ENCODE peak calls at places on chromosomes 16 and 17, in seven cellular contexts. S, L, G, Q, T, Y and J are unnamed samples.

GRCh38 chr17:82121660-82122629 is 23.9 kb upstream of the FASN start:
- DNase-seq in S (no peak), L (no peak), G (no peak), Q (no peak), T (no peak), Y (peak; percentile 43), J (no peak)

GRCh38 chr17:17220529-17220928 is 14.4 kb upstream of the PLD6 start:
- DNase-seq in S (no peak), L (no peak), G (no peak), Q (no peak), T (no peak), Y (peak; percentile 48), J (no peak)

GRCh38 chr17:29614345-29615047 is 8.2 kb downstream of the CORO6 start:
- DNase-seq in S (no peak), L (no peak), G (no peak), Q (no peak), T (no peak), Y (peak; percentile 65), J (peak; percentile 58)

GRCh38 chr16:19008245-19008644 is 24.5 kb downstream of the TMC7 start:
- DNase-seq in S (peak; percentile 57), L (no peak), G (no peak), Q (no peak), T (no peak), Y (no peak), J (peak; percentile 96)

GRCh38 chr17:7930841-7931631 is 710 bp downstream of the TRAPPC1 start:
- DNase-seq in S (no peak), L (no peak), G (no peak), Q (no peak), T (no peak), Y (no peak), J (no peak)

GRCh38 chr17:17808706-17809432 is 27.9 kb downstream of the SREBF1 start:
- DNase-seq in S (no peak), L (no peak), G (no peak), Q (no peak), T (no peak), Y (peak; percentile 79), J (peak; percentile 95)

GRCh38 chr16:88442435-88442810 is 10.7 kb upstream of the ZFPM1 start:
- DNase-seq in S (no peak), L (no peak), G (no peak), Q (no peak), T (no peak), Y (peak; percentile 90), J (no peak)

GRCh38 chr17:59963738-59964454 is 644 bp downstream of the RNFT1 start:
- DNase-seq in S (peak; percentile 45), L (peak; percentile 84), G (peak; percentile 39), Q (peak; percentile 85), T (no peak), Y (peak; percentile 31), J (peak; percentile 86)

GRCh38 chr17:78748730-78749317 is 33.2 kb downstream of the CYTH1 start:
- DNase-seq in S (peak; percentile 50), L (peak; percentile 87), G (no peak), Q (no peak), T (peak; percentile 89), Y (no peak), J (no peak)

GRCh38 chr16:68091604-68092261 is 6.6 kb downstream of the NFATC3 start:
- DNase-seq in S (peak; percentile 68), L (peak; percentile 30), G (no peak), Q (no peak), T (no peak), Y (no peak), J (peak; percentile 89)

GRCh38 chr17:30208214-30208613 is 27.3 kb downstream of the SLC6A4 start:
- DNase-seq in S (no peak), L (no peak), G (no peak), Q (no peak), T (no peak), Y (no peak), J (no peak)

GRCh38 chr16:82641336-82641984 is 14.7 kb downstream of the CDH13 start:
- DNase-seq in S (no peak), L (no peak), G (no peak), Q (no peak), T (no peak), Y (no peak), J (peak; percentile 58)

GRCh38 chr17:13993106-13993505 is 76.2 kb upstream of the COX10 start:
- DNase-seq in S (no peak), L (no peak), G (no peak), Q (no peak), T (no peak), Y (no peak), J (no peak)

GRCh38 chr16:66342294-66342900 is 24.1 kb upstream of the CDH5 start:
- DNase-seq in S (no peak), L (no peak), G (peak; percentile 50), Q (no peak), T (no peak), Y (peak; percentile 89), J (no peak)

GRCh38 chr16:79390481-79391051 is 210.0 kb downstream of the MAF start:
- DNase-seq in S (no peak), L (no peak), G (no peak), Q (no peak), T (no peak), Y (no peak), J (no peak)

GRCh38 chr16:83727018-83727417 is 80.8 kb upstream of the HSBP1 start:
- DNase-seq in S (no peak), L (no peak), G (no peak), Q (no peak), T (no peak), Y (no peak), J (peak; percentile 83)

GRCh38 chr17:74917430-74917829 is 5.6 kb downstream of the USH1G start:
- DNase-seq in S (no peak), L (no peak), G (no peak), Q (no peak), T (no peak), Y (no peak), J (peak; percentile 81)

GRCh38 chr17:17179371-17179827 is 26.7 kb downstream of the PLD6 start:
- DNase-seq in S (no peak), L (no peak), G (no peak), Q (no peak), T (peak; percentile 43), Y (no peak), J (peak; percentile 18)

GRCh38 chr16:68265078-68265925 is 976 bp downstream of the SLC7A6 start:
- DNase-seq in S (peak; percentile 79), L (peak; percentile 87), G (peak; percentile 38), Q (no peak), T (peak; percentile 61), Y (peak; percentile 75), J (peak; percentile 96)

GRCh38 chr16:85238233-85238647 is 126.0 kb upstream of the CIBAR2 start:
- DNase-seq in S (no peak), L (peak; percentile 93), G (no peak), Q (peak; percentile 96), T (no peak), Y (peak; percentile 94), J (peak; percentile 98)

GRCh38 chr16:64162613-64163375 is 959.1 kb downstream of the CDH11 start:
- DNase-seq in S (no peak), L (no peak), G (no peak), Q (no peak), T (no peak), Y (no peak), J (no peak)

GRCh38 chr17:73465130-73465529 is 153.3 kb upstream of the CDC42EP4 start:
- DNase-seq in S (no peak), L (no peak), G (no peak), Q (no peak), T (no peak), Y (peak; percentile 20), J (no peak)

GRCh38 chr17:29116652-29117439 is 63.4 kb downstream of the MYO18A start:
- DNase-seq in S (peak; percentile 56), L (peak; percentile 96), G (peak; percentile 68), Q (peak; percentile 90), T (peak; percentile 62), Y (peak; percentile 93), J (peak; percentile 97)

GRCh38 chr17:50206604-50207293 is 5.3 kb upstream of the COL1A1 start:
- DNase-seq in S (no peak), L (peak; percentile 87), G (no peak), Q (peak; percentile 88), T (no peak), Y (peak; percentile 93), J (peak; percentile 87)

GRCh38 chr17:80950466-80951120 is 41.0 kb upstream of the CHMP6 start:
- DNase-seq in S (no peak), L (peak; percentile 49), G (no peak), Q (no peak), T (no peak), Y (no peak), J (peak; percentile 43)

GRCh38 chr16:85092851-85093250 is 19.4 kb downstream of the CIBAR2 start:
- DNase-seq in S (no peak), L (no peak), G (no peak), Q (no peak), T (no peak), Y (peak; percentile 67), J (no peak)

GRCh38 chr16:12500771-12501170 is 302.9 kb downstream of the CPPED1 start:
- DNase-seq in S (no peak), L (peak; percentile 79), G (no peak), Q (no peak), T (no peak), Y (no peak), J (no peak)